ENCODE peak calls at places on chromosome X, in five cellular contexts. U is testis, G is thoracic aorta, A is left ventricle myocardium inferior, X is lower lobe of right lung. I is an unnamed sample.
A peak's percentile ranks its signal among the peaks of the same experiment; 100 is the strongest.

GRCh38 chrX:38880460-38880859 is 79.2 kb downstream of the MID1IP1 start:
- DNase-seq in U (no peak), G (no peak), A (no peak), X (no peak), I (no peak)

GRCh38 chrX:32010157-32010656 is 938.4 kb upstream of the FTHL17 start:
- DNase-seq in U (no peak), G (no peak), A (no peak), X (no peak), I (no peak)

GRCh38 chrX:38664285-38664684 is 102.9 kb downstream of the TSPAN7 start:
- DNase-seq in U (peak; percentile 17), G (no peak), A (no peak), X (no peak), I (no peak)

GRCh38 chrX:125782184-125782583 is 383.9 kb downstream of the DCAF12L2 start:
- DNase-seq in U (no peak), G (no peak), A (no peak), X (no peak), I (no peak)

GRCh38 chrX:113947548-113947947 is 636.3 kb upstream of the HTR2C start:
- DNase-seq in U (no peak), G (no peak), A (no peak), X (no peak), I (no peak)

GRCh38 chrX:41906515-41907165 is 16.7 kb downstream of the CASK start:
- DNase-seq in U (no peak), G (no peak), A (no peak), X (no peak), I (no peak)

GRCh38 chrX:12949927-12950656 is 24.8 kb upstream of the TMSB4X start:
- DNase-seq in U (peak; percentile 78), G (peak; percentile 54), A (peak; percentile 71), X (peak; percentile 82), I (peak; percentile 52)

GRCh38 chrX:74232859-74233258 is 71.1 kb upstream of the ZCCHC13 start:
- DNase-seq in U (no peak), G (no peak), A (no peak), X (no peak), I (no peak)

GRCh38 chrX:47612418-47612817 is 7.2 kb downstream of the SYN1 start:
- DNase-seq in U (no peak), G (no peak), A (no peak), X (no peak), I (no peak)

GRCh38 chrX:357693-358471 is 28.8 kb downstream of the PPP2R3B start:
- DNase-seq in U (no peak), G (no peak), A (peak; percentile 13), X (peak; percentile 47), I (no peak)

GRCh38 chrX:103722505-103722904 is 11.8 kb downstream of the TMEM31 start:
- DNase-seq in U (peak; percentile 22), G (no peak), A (peak; percentile 14), X (no peak), I (peak; percentile 8)

GRCh38 chrX:64894454-64895038 is 81.7 kb downstream of the ZC4H2 start:
- DNase-seq in U (peak; percentile 52), G (no peak), A (no peak), X (no peak), I (no peak)

GRCh38 chrX:136728393-136728792 is 52.3 kb downstream of the ARHGEF6 start:
- DNase-seq in U (no peak), G (no peak), A (no peak), X (no peak), I (no peak)

GRCh38 chrX:137212078-137212632 is 178.4 kb upstream of the GPR101 start:
- DNase-seq in U (no peak), G (no peak), A (no peak), X (no peak), I (no peak)

GRCh38 chrX:42538405-42538804 is 239.6 kb downstream of the PPP1R2C start:
- DNase-seq in U (no peak), G (no peak), A (no peak), X (no peak), I (no peak)

GRCh38 chrX:47218280-47218919 is at the start of gene CDK16:
- DNase-seq in U (peak; percentile 60), G (no peak), A (peak; percentile 70), X (peak; percentile 78), I (peak; percentile 37)

GRCh38 chrX:30971761-30972603 is 82.9 kb upstream of the TAB3 start:
- DNase-seq in U (peak; percentile 48), G (no peak), A (no peak), X (no peak), I (no peak)

GRCh38 chrX:112761239-112762207 is 79.1 kb downstream of the AMOT start:
- DNase-seq in U (no peak), G (no peak), A (no peak), X (no peak), I (no peak)

GRCh38 chrX:24148118-24148517 is 1.4 kb upstream of the ZFX start:
- DNase-seq in U (no peak), G (no peak), A (no peak), X (no peak), I (no peak)

GRCh38 chrX:6024204-6024603 is 204.5 kb downstream of the NLGN4X start:
- DNase-seq in U (no peak), G (no peak), A (no peak), X (no peak), I (no peak)

GRCh38 chrX:97328853-97329252 is 445.1 kb downstream of the RPA4 start:
- DNase-seq in U (no peak), G (no peak), A (no peak), X (no peak), I (no peak)

GRCh38 chrX:78710146-78710545 is 37.4 kb upstream of the LPAR4 start:
- DNase-seq in U (no peak), G (no peak), A (no peak), X (no peak), I (no peak)

GRCh38 chrX:43861750-43862149 is 20.5 kb downstream of the MAOB start:
- DNase-seq in U (no peak), G (no peak), A (no peak), X (no peak), I (peak; percentile 67)

GRCh38 chrX:45769919-45770582 is 569.4 kb upstream of the DIPK2B start:
- DNase-seq in U (peak; percentile 24), G (peak; percentile 26), A (peak; percentile 33), X (peak; percentile 75), I (peak; percentile 54)

GRCh38 chrX:45774961-45775360 is 574.3 kb upstream of the DIPK2B start:
- DNase-seq in U (no peak), G (no peak), A (no peak), X (no peak), I (peak; percentile 21)

GRCh38 chrX:45771114-45771513 is 570.4 kb upstream of the DIPK2B start:
- DNase-seq in U (no peak), G (no peak), A (no peak), X (no peak), I (no peak)

GRCh38 chrX:45768666-45769065 is 568.0 kb upstream of the DIPK2B start:
- DNase-seq in U (no peak), G (no peak), A (no peak), X (no peak), I (no peak)

GRCh38 chrX:45771560-45772340 is 571.1 kb upstream of the DIPK2B start:
- DNase-seq in U (no peak), G (no peak), A (peak; percentile 25), X (peak; percentile 59), I (no peak)
- H3K4me1 ChIP-seq in U (no peaks in the 10 kb centered on the region), G (peaks cover 28% of the 10 kb centered on the region), A (peaks cover 11% of the 10 kb centered on the region), X (peaks cover 26% of the 10 kb centered on the region), I (no peaks in the 10 kb centered on the region)

GRCh38 chrX:14899607-14900006 is 26.4 kb downstream of the MOSPD2 start:
- DNase-seq in U (no peak), G (no peak), A (no peak), X (no peak), I (no peak)

GRCh38 chrX:14902536-14902935 is 29.3 kb downstream of the MOSPD2 start:
- DNase-seq in U (no peak), G (no peak), A (no peak), X (no peak), I (no peak)

GRCh38 chrX:14903891-14904290 is 30.7 kb downstream of the MOSPD2 start:
- DNase-seq in U (no peak), G (no peak), A (no peak), X (no peak), I (no peak)
- H3K4me1 ChIP-seq in U (no peaks in the 10 kb centered on the region), G (peaks cover 4% of the 10 kb centered on the region), A (peaks cover 5% of the 10 kb centered on the region), X (no peaks in the 10 kb centered on the region), I (no peaks in the 10 kb centered on the region)

DNA sequence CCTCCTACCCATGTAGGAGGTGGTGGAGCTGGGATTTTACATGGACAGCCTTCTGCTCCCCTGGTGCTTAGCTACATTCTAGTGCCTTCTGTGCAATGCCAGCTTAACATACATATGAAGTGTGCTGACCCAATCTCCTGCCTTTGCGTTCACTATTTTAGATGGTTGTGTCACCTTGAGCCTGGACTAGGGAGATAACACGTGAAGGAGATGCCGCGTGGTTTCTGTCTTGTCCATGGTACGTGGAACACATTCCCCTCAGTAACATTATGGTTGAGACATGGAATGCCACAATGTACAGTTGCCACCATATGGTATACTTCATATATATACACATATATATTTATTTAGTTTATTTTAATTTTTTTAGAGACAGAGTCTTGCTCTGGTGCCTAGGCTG is 54.0 kb downstream of the TBL1X start:
- DNase-seq in U (no peak), G (no peak), A (no peak), X (no peak), I (no peak)
- H3K4me1 ChIP-seq in U (peaks cover 3% of the 10 kb centered on the region), G (no peaks in the 10 kb centered on the region), A (no peaks in the 10 kb centered on the region), X (no peaks in the 10 kb centered on the region), I (peaks cover 14% of the 10 kb centered on the region)

DNA sequence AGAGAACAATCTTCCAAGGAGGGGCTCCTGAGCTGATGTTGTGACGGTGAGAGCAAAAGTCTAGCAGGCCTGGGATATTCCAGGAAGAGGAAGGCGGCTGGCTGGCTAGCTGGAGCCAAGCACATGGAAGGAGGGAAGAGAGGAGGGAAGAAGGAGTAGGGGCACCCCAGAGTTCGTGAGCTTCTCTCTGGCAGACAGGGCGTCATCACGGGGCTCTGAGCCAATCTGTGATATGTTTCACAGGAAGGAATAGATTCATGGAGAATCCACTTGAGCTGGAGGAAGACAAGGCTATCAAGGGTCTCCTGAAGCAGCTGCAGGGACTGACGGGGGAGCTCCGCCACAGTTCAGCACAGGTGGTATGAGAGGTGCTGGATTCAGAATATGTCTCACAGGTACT is 73.6 kb downstream of the DHRSX start:
- DNase-seq in U (peak; percentile 38), G (no peak), A (no peak), X (no peak), I (no peak)
- H3K4me1 ChIP-seq in U (no peaks in the 10 kb centered on the region), G (no peaks in the 10 kb centered on the region), A (peaks cover 10% of the 10 kb centered on the region), X (no peaks in the 10 kb centered on the region), I (no peaks in the 10 kb centered on the region)

I was measured in gastrocnemius medialis.